ENCODE peak calls at places on chromosomes 4 and X, in six cellular contexts. One of them, this sample, is unnamed.

GRCh38 chr4:181030961-181031360 is 1212.2 kb upstream of the TENM3 start:
- DNase-seq in HFF-Myc: no peak
- DNase-seq in endothelial cell of umbilical vein: no peak
- DNase-seq in heart left ventricle: no peak
- DNase-seq in Caco-2: no peak
- DNase-seq in suprapubic skin: no peak
- DNase-seq in this sample: no peak

GRCh38 chr4:66777097-66777496 is 768.2 kb downstream of the CENPC start:
- DNase-seq in HFF-Myc: no peak
- DNase-seq in endothelial cell of umbilical vein: no peak
- DNase-seq in heart left ventricle: no peak
- DNase-seq in Caco-2: no peak
- DNase-seq in suprapubic skin: no peak
- DNase-seq in this sample: no peak

GRCh38 chr4:124212835-124213640 is 499.5 kb downstream of the ANKRD50 start:
- DNase-seq in HFF-Myc: no peak
- DNase-seq in endothelial cell of umbilical vein: peak; percentile 62
- DNase-seq in heart left ventricle: peak; percentile 66
- DNase-seq in Caco-2: no peak
- DNase-seq in suprapubic skin: no peak
- DNase-seq in this sample: no peak

GRCh38 chrX:19225906-19226305 is 103.6 kb upstream of the ADGRG2 start:
- DNase-seq in HFF-Myc: no peak
- DNase-seq in endothelial cell of umbilical vein: no peak
- DNase-seq in heart left ventricle: no peak
- DNase-seq in Caco-2: no peak
- DNase-seq in suprapubic skin: no peak
- DNase-seq in this sample: peak; percentile 18

GRCh38 chr4:31518796-31519250 is 798.7 kb downstream of the PCDH7 start:
- DNase-seq in HFF-Myc: no peak
- DNase-seq in endothelial cell of umbilical vein: no peak
- DNase-seq in heart left ventricle: no peak
- DNase-seq in Caco-2: no peak
- DNase-seq in suprapubic skin: no peak
- DNase-seq in this sample: no peak

GRCh38 chr4:108350332-108350731 is 181.6 kb upstream of the LEF1 start:
- DNase-seq in HFF-Myc: no peak
- DNase-seq in endothelial cell of umbilical vein: no peak
- DNase-seq in heart left ventricle: no peak
- DNase-seq in Caco-2: no peak
- DNase-seq in suprapubic skin: no peak
- DNase-seq in this sample: no peak

GRCh38 chr4:13298655-13299054 is 185.5 kb downstream of the RAB28 start:
- DNase-seq in HFF-Myc: no peak
- DNase-seq in endothelial cell of umbilical vein: no peak
- DNase-seq in heart left ventricle: no peak
- DNase-seq in Caco-2: no peak
- DNase-seq in suprapubic skin: no peak
- DNase-seq in this sample: no peak

GRCh38 chr4:10180927-10181744 is 64.5 kb upstream of the WDR1 start:
- DNase-seq in HFF-Myc: no peak
- DNase-seq in endothelial cell of umbilical vein: peak; percentile 55
- DNase-seq in heart left ventricle: no peak
- DNase-seq in Caco-2: no peak
- DNase-seq in suprapubic skin: no peak
- DNase-seq in this sample: no peak

GRCh38 chr4:80215449-80216052 is 18.2 kb downstream of the PRDM8 start:
- DNase-seq in HFF-Myc: no peak
- DNase-seq in endothelial cell of umbilical vein: peak; percentile 44
- DNase-seq in heart left ventricle: no peak
- DNase-seq in Caco-2: no peak
- DNase-seq in suprapubic skin: no peak
- DNase-seq in this sample: no peak

GRCh38 chr4:169249214-169249973 is 21.4 kb downstream of the SH3RF1 start:
- DNase-seq in HFF-Myc: no peak
- DNase-seq in endothelial cell of umbilical vein: peak; percentile 85
- DNase-seq in heart left ventricle: no peak
- DNase-seq in Caco-2: no peak
- DNase-seq in suprapubic skin: no peak
- DNase-seq in this sample: no peak

GRCh38 chr4:109574443-109574850 is 14.4 kb downstream of the MCUB start:
- DNase-seq in HFF-Myc: no peak
- DNase-seq in endothelial cell of umbilical vein: peak; percentile 40
- DNase-seq in heart left ventricle: no peak
- DNase-seq in Caco-2: no peak
- DNase-seq in suprapubic skin: no peak
- DNase-seq in this sample: no peak

GRCh38 chrX:69493193-69493592 is 10.9 kb upstream of the NALF2 start:
- DNase-seq in HFF-Myc: no peak
- DNase-seq in endothelial cell of umbilical vein: peak; percentile 1
- DNase-seq in heart left ventricle: no peak
- DNase-seq in Caco-2: peak; percentile 42
- DNase-seq in suprapubic skin: no peak
- DNase-seq in this sample: peak; percentile 39

GRCh38 chr4:8674311-8674885 is 81.8 kb downstream of the CPZ start:
- DNase-seq in HFF-Myc: no peak
- DNase-seq in endothelial cell of umbilical vein: no peak
- DNase-seq in heart left ventricle: no peak
- DNase-seq in Caco-2: no peak
- DNase-seq in suprapubic skin: no peak
- DNase-seq in this sample: no peak

GRCh38 chr4:81326581-81326980 is 111.6 kb upstream of the PRKG2 start:
- DNase-seq in HFF-Myc: no peak
- DNase-seq in endothelial cell of umbilical vein: no peak
- DNase-seq in heart left ventricle: no peak
- DNase-seq in Caco-2: no peak
- DNase-seq in suprapubic skin: no peak
- DNase-seq in this sample: no peak

GRCh38 chrX:129006491-129006890 is 516.8 kb downstream of the SMARCA1 start:
- DNase-seq in HFF-Myc: no peak
- DNase-seq in endothelial cell of umbilical vein: no peak
- DNase-seq in heart left ventricle: no peak
- DNase-seq in Caco-2: no peak
- DNase-seq in suprapubic skin: no peak
- DNase-seq in this sample: no peak

GRCh38 chr4:151324449-151325319 is 721 bp downstream of the SH3D19 start:
- DNase-seq in HFF-Myc: peak; percentile 47
- DNase-seq in endothelial cell of umbilical vein: peak; percentile 68
- DNase-seq in heart left ventricle: peak; percentile 47
- DNase-seq in Caco-2: peak; percentile 97
- DNase-seq in suprapubic skin: peak; percentile 71
- DNase-seq in this sample: no peak

GRCh38 chrX:153469811-153470410 is 465 bp downstream of the HAUS7 start:
- DNase-seq in HFF-Myc: no peak
- DNase-seq in endothelial cell of umbilical vein: peak; percentile 32
- DNase-seq in heart left ventricle: no peak
- DNase-seq in Caco-2: no peak
- DNase-seq in suprapubic skin: no peak
- DNase-seq in this sample: no peak

GRCh38 chrX:53312946-53313745 is 31.8 kb upstream of the IQSEC2 start:
- DNase-seq in HFF-Myc: no peak
- DNase-seq in endothelial cell of umbilical vein: peak; percentile 56
- DNase-seq in heart left ventricle: no peak
- DNase-seq in Caco-2: peak; percentile 37
- DNase-seq in suprapubic skin: peak; percentile 82
- DNase-seq in this sample: no peak

GRCh38 chrX:8504451-8504850 is 39.8 kb downstream of the VCX3B start:
- DNase-seq in HFF-Myc: no peak
- DNase-seq in endothelial cell of umbilical vein: no peak
- DNase-seq in heart left ventricle: no peak
- DNase-seq in Caco-2: no peak
- DNase-seq in suprapubic skin: no peak
- DNase-seq in this sample: no peak

GRCh38 chr4:115687356-115687755 is 573.9 kb upstream of the NDST4 start:
- DNase-seq in HFF-Myc: no peak
- DNase-seq in endothelial cell of umbilical vein: no peak
- DNase-seq in heart left ventricle: no peak
- DNase-seq in Caco-2: no peak
- DNase-seq in suprapubic skin: no peak
- DNase-seq in this sample: no peak

GRCh38 chr4:15757084-15757483 is 21.0 kb upstream of the CD38 start:
- DNase-seq in HFF-Myc: no peak
- DNase-seq in endothelial cell of umbilical vein: no peak
- DNase-seq in heart left ventricle: no peak
- DNase-seq in Caco-2: no peak
- DNase-seq in suprapubic skin: no peak
- DNase-seq in this sample: no peak
- H3K4me3 ChIP-seq in HFF-Myc: no peak overlapping the region
- H3K4me3 ChIP-seq in endothelial cell of umbilical vein: no peak overlapping the region
- H3K4me3 ChIP-seq in heart left ventricle: no peak overlapping the region
- H3K4me3 ChIP-seq in Caco-2: no peak overlapping the region
- H3K4me3 ChIP-seq in suprapubic skin: no peak overlapping the region
- H3K4me3 ChIP-seq in this sample: no peak overlapping the region

DNA sequence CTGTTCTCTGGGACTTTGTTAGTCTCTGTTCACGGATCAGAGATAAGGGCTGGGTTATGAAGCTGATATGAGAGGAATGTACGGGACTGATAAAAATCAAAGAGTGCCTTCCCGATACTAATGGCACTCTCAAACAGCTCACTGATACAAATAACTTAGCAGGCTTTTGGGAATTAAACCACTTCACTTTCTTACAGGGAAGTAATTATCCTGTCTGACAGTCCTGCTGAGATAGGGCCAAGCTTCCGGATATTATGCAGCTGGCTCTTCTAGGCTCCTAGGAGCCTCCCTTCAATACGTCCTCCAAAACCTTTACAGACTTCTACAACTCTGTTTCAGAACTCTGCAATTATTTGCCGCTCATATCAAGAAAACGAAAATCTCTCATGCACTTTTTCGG is 418.0 kb downstream of the NLGN4X start:
- DNase-seq in HFF-Myc: no peak
- DNase-seq in endothelial cell of umbilical vein: no peak
- DNase-seq in heart left ventricle: no peak
- DNase-seq in Caco-2: no peak
- DNase-seq in suprapubic skin: no peak
- DNase-seq in this sample: no peak
- H3K4me3 ChIP-seq in HFF-Myc: no peak overlapping the region
- H3K4me3 ChIP-seq in endothelial cell of umbilical vein: no peak overlapping the region
- H3K4me3 ChIP-seq in heart left ventricle: no peak overlapping the region
- H3K4me3 ChIP-seq in Caco-2: no peak overlapping the region
- H3K4me3 ChIP-seq in suprapubic skin: no peak overlapping the region
- H3K4me3 ChIP-seq in this sample: no peak overlapping the region

GRCh38 chr4:57602133-57602532 is 491.9 kb upstream of the IGFBP7 start:
- DNase-seq in HFF-Myc: no peak
- DNase-seq in endothelial cell of umbilical vein: no peak
- DNase-seq in heart left ventricle: no peak
- DNase-seq in Caco-2: no peak
- DNase-seq in suprapubic skin: no peak
- DNase-seq in this sample: no peak
- H3K4me3 ChIP-seq in HFF-Myc: no peak overlapping the region
- H3K4me3 ChIP-seq in endothelial cell of umbilical vein: no peak overlapping the region
- H3K4me3 ChIP-seq in heart left ventricle: no peak overlapping the region
- H3K4me3 ChIP-seq in Caco-2: no peak overlapping the region
- H3K4me3 ChIP-seq in suprapubic skin: no peak overlapping the region
- H3K4me3 ChIP-seq in this sample: no peak overlapping the region

GRCh38 chr4:3041192-3042142 is 32.9 kb downstream of the HTT-AS start:
- DNase-seq in HFF-Myc: peak; percentile 9
- DNase-seq in endothelial cell of umbilical vein: peak; percentile 44
- DNase-seq in heart left ventricle: peak; percentile 48
- DNase-seq in Caco-2: peak; percentile 67
- DNase-seq in suprapubic skin: peak; percentile 78
- DNase-seq in this sample: no peak
- H3K4me3 ChIP-seq in HFF-Myc: peak overlapping the region; percentile 31
- H3K4me3 ChIP-seq in endothelial cell of umbilical vein: peak overlapping the region; percentile 41
- H3K4me3 ChIP-seq in heart left ventricle: peak overlapping the region; percentile 63
- H3K4me3 ChIP-seq in Caco-2: peak overlapping the region; percentile 33
- H3K4me3 ChIP-seq in suprapubic skin: peak overlapping the region; percentile 53
- H3K4me3 ChIP-seq in this sample: no peak overlapping the region

GRCh38 chr4:6908397-6909112 is 1.1 kb upstream of the TBC1D14 start:
- DNase-seq in HFF-Myc: no peak
- DNase-seq in endothelial cell of umbilical vein: peak; percentile 38
- DNase-seq in heart left ventricle: no peak
- DNase-seq in Caco-2: no peak
- DNase-seq in suprapubic skin: peak; percentile 63
- DNase-seq in this sample: no peak
- H3K4me3 ChIP-seq in HFF-Myc: peak overlapping the region; percentile 70
- H3K4me3 ChIP-seq in endothelial cell of umbilical vein: peak overlapping the region; percentile 73
- H3K4me3 ChIP-seq in heart left ventricle: peak overlapping the region; percentile 91
- H3K4me3 ChIP-seq in Caco-2: peak overlapping the region; percentile 83
- H3K4me3 ChIP-seq in suprapubic skin: peak overlapping the region; percentile 70
- H3K4me3 ChIP-seq in this sample: peak overlapping the region; percentile 84

GRCh38 chr4:128358231-128358902 is 70.8 kb upstream of the PGRMC2 start:
- DNase-seq in HFF-Myc: peak; percentile 79
- DNase-seq in endothelial cell of umbilical vein: no peak
- DNase-seq in heart left ventricle: peak; percentile 45
- DNase-seq in Caco-2: no peak
- DNase-seq in suprapubic skin: no peak
- DNase-seq in this sample: no peak
- H3K4me3 ChIP-seq in HFF-Myc: no peak overlapping the region
- H3K4me3 ChIP-seq in endothelial cell of umbilical vein: no peak overlapping the region
- H3K4me3 ChIP-seq in heart left ventricle: no peak overlapping the region
- H3K4me3 ChIP-seq in Caco-2: no peak overlapping the region
- H3K4me3 ChIP-seq in suprapubic skin: no peak overlapping the region
- H3K4me3 ChIP-seq in this sample: no peak overlapping the region